ENCODE peak calls at places on chromosomes 6 and 20, in four cellular contexts. G is choroid plexus epithelial cell, W is cardiac muscle cell, U is cardiac fibroblast. O is an unnamed sample.

GRCh38 chr6:41549673-41550072 is 3.5 kb downstream of the FOXP4 start:
- DNase-seq in G (no peak), W (no peak), U (no peak), O (no peak)

GRCh38 chr6:43851204-43851855 is 81.3 kb downstream of the VEGFA start:
- DNase-seq in G (peak; percentile 91), W (peak; percentile 95), U (peak; percentile 88), O (no peak)

GRCh38 chr20:5357942-5358341 is 41.2 kb upstream of the PROKR2 start:
- DNase-seq in G (no peak), W (no peak), U (no peak), O (no peak)

GRCh38 chr6:112571486-112571885 is 224.4 kb downstream of the RFPL4B start:
- DNase-seq in G (peak; percentile 61), W (peak; percentile 44), U (peak; percentile 32), O (no peak)

GRCh38 chr20:20501128-20501527 is 133.2 kb downstream of the INSM1 start:
- DNase-seq in G (no peak), W (no peak), U (no peak), O (no peak)

GRCh38 chr6:133590814-133591213 is 298.1 kb upstream of the TCF21 start:
- DNase-seq in G (peak; percentile 33), W (no peak), U (no peak), O (no peak)

GRCh38 chr20:2692036-2692885 is at the start of gene EBF4:
- DNase-seq in G (peak; percentile 10), W (peak; percentile 50), U (peak; percentile 34), O (no peak)

GRCh38 chr20:846894-847278 is 13.4 kb downstream of the FAM110A start:
- DNase-seq in G (no peak), W (no peak), U (no peak), O (peak; percentile 47)

GRCh38 chr20:62772994-62773858 is 23.0 kb upstream of the MRGBP start:
- DNase-seq in G (no peak), W (peak; percentile 43), U (peak; percentile 78), O (no peak)

GRCh38 chr6:100906325-100906724 is 25.2 kb upstream of the ASCC3 start:
- DNase-seq in G (peak; percentile 12), W (peak; percentile 8), U (no peak), O (no peak)

GRCh38 chr20:50627747-50628146 is 63.6 kb downstream of the RIPOR3 start:
- DNase-seq in G (no peak), W (no peak), U (no peak), O (no peak)

GRCh38 chr6:138289739-138290138 is 71.4 kb upstream of the PBOV1 start:
- DNase-seq in G (peak; percentile 23), W (no peak), U (no peak), O (no peak)

GRCh38 chr6:118876814-118877213 is 17.1 kb upstream of the ASF1A start:
- DNase-seq in G (peak; percentile 72), W (peak; percentile 53), U (peak; percentile 45), O (no peak)

O was measured in effector memory CD8-positive, alpha-beta T cell.